ENCODE peak calls at places on chromosomes 6 and 20, in seven cellular contexts. A is IMR-90, D is H9, T is neuronal stem cell, U is mesendoderm, C is H1, V is trophoblast cell. B is an unnamed sample.

GRCh38 chr6:56760842-56761241 is 118.2 kb upstream of the DST start:
- DNase-seq in A (no peak), D (no peak), T (no peak), U (no peak), C (no peak), V (no peak), B (no peak)

GRCh38 chr20:47524385-47524784 is 22.7 kb downstream of the NCOA3 start:
- DNase-seq in A (no peak), D (no peak), T (no peak), U (no peak), C (no peak), V (no peak), B (no peak)

GRCh38 chr6:151288711-151289398 is 49.1 kb downstream of the AKAP12 start:
- DNase-seq in A (no peak), D (no peak), T (no peak), U (no peak), C (no peak), V (no peak), B (no peak)

GRCh38 chr6:131861356-131861755 is 53.5 kb downstream of the ENPP1 start:
- DNase-seq in A (peak; percentile 64), D (no peak), T (no peak), U (no peak), C (no peak), V (peak; percentile 63), B (peak; percentile 20)

GRCh38 chr6:139568956-139569538 is 194.6 kb upstream of the CITED2 start:
- DNase-seq in A (peak; percentile 88), D (no peak), T (no peak), U (peak; percentile 42), C (no peak), V (peak; percentile 85), B (peak; percentile 84)

GRCh38 chr6:138442663-138443062 is 38.6 kb downstream of the HEBP2 start:
- DNase-seq in A (no peak), D (no peak), T (no peak), U (no peak), C (no peak), V (no peak), B (no peak)

GRCh38 chr20:57409316-57409671 is 18.1 kb downstream of the RBM38 start:
- DNase-seq in A (no peak), D (no peak), T (no peak), U (no peak), C (no peak), V (no peak), B (no peak)

GRCh38 chr6:44806656-44807055 is 419.1 kb downstream of the CDC5L start:
- DNase-seq in A (no peak), D (no peak), T (no peak), U (no peak), C (no peak), V (no peak), B (no peak)

GRCh38 chr6:52946301-52946700 is 36.8 kb upstream of the GSTA3 start:
- DNase-seq in A (no peak), D (no peak), T (no peak), U (no peak), C (no peak), V (peak; percentile 29), B (no peak)

GRCh38 chr6:55694148-55694547 is 115.2 kb upstream of the HMGCLL1 start:
- DNase-seq in A (peak; percentile 78), D (peak; percentile 73), T (peak; percentile 63), U (peak; percentile 92), C (peak; percentile 51), V (no peak), B (peak; percentile 89)

GRCh38 chr6:144090384-144090783 is 5.0 kb downstream of the SF3B5 start:
- DNase-seq in A (no peak), D (no peak), T (no peak), U (no peak), C (no peak), V (no peak), B (no peak)

GRCh38 chr20:3685341-3685740 is 3.5 kb upstream of the ADAM33 start:
- DNase-seq in A (peak; percentile 53), D (no peak), T (no peak), U (no peak), C (no peak), V (no peak), B (no peak)

GRCh38 chr20:34190679-34191090 is 50.5 kb upstream of the ASIP start:
- DNase-seq in A (peak; percentile 87), D (peak; percentile 89), T (peak; percentile 70), U (peak; percentile 92), C (peak; percentile 67), V (peak; percentile 61), B (peak; percentile 83)

GRCh38 chr6:154039231-154039842 is at the start of gene OPRM1:
- DNase-seq in A (no peak), D (peak; percentile 92), T (peak; percentile 83), U (peak; percentile 86), C (peak; percentile 95), V (peak; percentile 26), B (peak; percentile 47)

DNA sequence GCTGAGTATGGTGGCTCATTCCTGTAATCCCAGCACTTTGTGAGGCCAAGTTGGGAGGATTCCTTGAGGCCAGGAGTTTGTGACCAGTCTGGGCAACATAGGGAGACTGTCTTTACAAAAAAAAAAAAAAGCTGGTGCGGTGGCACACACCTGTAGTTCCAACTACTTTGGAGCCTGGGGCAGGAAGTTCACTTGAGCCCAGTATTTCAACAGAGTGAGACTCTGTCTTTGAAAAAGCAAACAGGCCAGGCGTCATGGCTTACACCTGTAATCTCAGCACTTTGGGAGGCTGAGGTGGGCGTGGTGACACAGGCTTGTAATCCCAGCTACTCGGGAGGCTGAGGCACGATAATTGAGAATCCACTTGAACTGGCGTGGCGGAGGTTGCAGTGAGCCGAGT is 28.7 kb downstream of the MYBL2 start:
- DNase-seq in A (no peak), D (no peak), T (no peak), U (no peak), C (no peak), V (no peak), B (no peak)
- H3K18ac ChIP-seq in A (no peak overlapping the region), D (no peak overlapping the region), T (no peak overlapping the region), U (no peak overlapping the region), C (no peak overlapping the region), V (no peak overlapping the region), B (no peak overlapping the region)

DNA sequence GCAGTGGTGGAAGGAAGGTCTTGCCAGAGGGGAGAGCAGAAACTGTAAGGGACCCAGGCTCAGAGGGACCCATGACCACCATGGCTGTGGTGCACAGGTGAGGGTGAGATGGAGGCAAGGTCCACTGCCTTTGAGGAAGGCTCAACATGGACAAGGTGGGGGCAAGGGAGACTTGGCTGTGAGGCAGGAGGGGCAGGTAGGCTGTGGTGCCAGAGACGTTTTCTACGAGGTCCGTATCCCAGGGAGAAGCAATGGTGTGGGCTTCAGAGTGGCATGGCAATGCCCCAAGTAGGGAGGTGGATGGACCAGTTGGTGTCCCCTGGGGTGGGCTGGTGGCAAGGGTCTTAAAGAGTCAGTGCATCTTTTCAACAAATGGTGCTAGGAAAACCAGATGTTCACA is 22.8 kb downstream of the HLA-F start:
- DNase-seq in A (no peak), D (no peak), T (no peak), U (no peak), C (no peak), V (no peak), B (no peak)
- H3K18ac ChIP-seq in A (no peak overlapping the region), D (no peak overlapping the region), T (peak overlapping the region; percentile 5), U (no peak overlapping the region), C (no peak overlapping the region), V (no peak overlapping the region), B (no peak overlapping the region)

GRCh38 chr20:51616060-51616459 is 73.5 kb upstream of the NFATC2 start:
- DNase-seq in A (no peak), D (no peak), T (no peak), U (peak; percentile 48), C (no peak), V (no peak), B (no peak)
- H3K18ac ChIP-seq in A (no peak overlapping the region), D (no peak overlapping the region), T (no peak overlapping the region), U (no peak overlapping the region), C (no peak overlapping the region), V (no peak overlapping the region), B (no peak overlapping the region)

GRCh38 chr6:142542704-142543233 is 241.0 kb downstream of the ADGRG6 start:
- DNase-seq in A (peak; percentile 81), D (no peak), T (no peak), U (peak; percentile 51), C (no peak), V (peak; percentile 88), B (no peak)

GRCh38 chr6:142543576-142543975 is 241.8 kb downstream of the ADGRG6 start:
- DNase-seq in A (no peak), D (no peak), T (no peak), U (no peak), C (no peak), V (no peak), B (no peak)

GRCh38 chr6:142534484-142534883 is 232.7 kb downstream of the ADGRG6 start:
- DNase-seq in A (no peak), D (no peak), T (no peak), U (no peak), C (no peak), V (no peak), B (no peak)

DNA sequence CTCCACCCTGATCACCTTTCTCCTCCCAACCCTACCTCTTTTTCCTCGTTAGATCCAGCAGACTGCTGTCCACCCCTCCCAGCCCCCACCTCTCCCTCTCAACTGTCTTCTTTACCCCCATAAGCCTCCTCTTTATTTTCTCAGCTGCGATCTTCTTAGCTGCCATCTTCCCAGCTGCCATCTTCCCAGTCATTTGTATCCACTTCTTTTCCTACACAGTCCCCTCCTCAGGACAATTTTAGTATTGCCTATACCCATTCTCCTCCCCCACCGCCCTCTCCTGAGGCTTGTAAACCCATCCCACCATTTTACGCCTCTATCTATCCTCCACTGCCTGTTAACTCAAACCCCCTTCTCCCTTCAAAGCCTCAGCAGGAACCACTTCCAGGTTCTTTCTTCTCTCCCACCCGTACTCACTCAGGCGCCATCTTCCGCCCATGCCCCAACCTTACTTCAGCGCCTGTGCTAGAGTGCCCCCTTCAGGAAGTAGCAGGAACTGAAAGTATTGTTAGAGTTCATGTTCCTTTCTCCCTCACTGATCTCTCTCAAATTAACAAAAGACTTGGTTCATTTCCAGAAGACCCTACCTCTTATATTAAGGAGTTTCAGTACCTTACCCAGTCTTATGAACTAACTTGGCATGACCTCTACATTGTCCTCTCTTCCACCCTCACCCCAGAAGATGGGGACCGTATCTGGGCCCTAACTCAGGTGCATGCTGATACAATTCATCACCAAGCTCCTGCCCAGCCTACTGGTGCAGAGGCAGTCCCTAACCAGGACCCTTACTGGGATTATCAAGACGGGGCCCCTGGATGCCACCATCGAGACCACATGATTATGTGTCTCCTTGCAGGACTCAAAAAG is 236.0 kb downstream of the ADGRG6 start:
- DNase-seq in A (peak; percentile 34), D (peak; percentile 51), T (no peak), U (peak; percentile 73), C (peak; percentile 79), V (peak; percentile 50), B (no peak)
- H3K18ac ChIP-seq in A (peak overlapping the region; percentile 57), D (no peak overlapping the region), T (no peak overlapping the region), U (no peak overlapping the region), C (no peak overlapping the region), V (no peak overlapping the region), B (no peak overlapping the region)

DNA sequence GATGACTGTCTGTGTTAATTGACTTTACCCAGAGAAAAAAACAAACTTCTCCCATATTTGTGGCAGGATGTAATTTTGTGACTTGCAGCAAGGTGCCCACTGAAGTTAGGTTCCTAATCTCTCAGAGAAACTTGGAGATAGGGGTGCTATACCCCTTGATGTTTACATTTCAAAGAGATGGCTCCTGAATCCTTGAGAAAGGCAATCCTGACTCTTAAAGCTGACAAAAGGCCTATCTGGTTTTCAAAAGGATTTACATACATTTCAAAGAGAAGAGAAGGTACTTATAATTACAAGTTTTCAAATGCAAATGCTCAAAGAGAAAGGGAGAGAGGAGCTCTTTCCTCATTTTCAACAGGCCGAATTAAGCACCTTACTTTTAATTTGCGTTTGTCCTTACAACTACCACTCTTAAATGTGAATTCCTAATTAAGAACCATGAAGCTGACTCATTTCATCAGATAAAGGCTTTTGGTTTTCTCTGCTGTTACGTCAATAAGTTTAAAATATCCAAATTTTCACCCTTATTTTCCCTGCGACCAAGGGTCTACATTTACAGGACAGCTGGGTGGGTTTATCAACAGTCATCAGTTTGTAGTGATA is 711.8 kb upstream of the MAP3K7 start:
- DNase-seq in A (no peak), D (no peak), T (no peak), U (peak; percentile 60), C (no peak), V (no peak), B (no peak)
- H3K18ac ChIP-seq in A (no peak overlapping the region), D (no peak overlapping the region), T (no peak overlapping the region), U (no peak overlapping the region), C (no peak overlapping the region), V (no peak overlapping the region), B (no peak overlapping the region)